ENCODE peak calls at places on chromosome X, in seven cellular contexts. Q, D, S, W, N, V and X are unnamed samples.
A peak's percentile ranks its signal among the peaks of the same experiment; 100 is the strongest.

GRCh38 chrX:45749375-45749774 is 548.7 kb upstream of the DIPK2B start:
- DNase-seq in D (no peak), Q (no peak), W (no peak), N (no peak), V (no peak), S (no peak), X (no peak)

GRCh38 chrX:141714680-141715079 is 16.1 kb upstream of the SPANXD start:
- DNase-seq in V (no peak), W (no peak), S (no peak), N (no peak), Q (no peak), D (no peak), X (no peak)

GRCh38 chrX:4570141-4570540 is 856.7 kb upstream of the PRKX start:
- DNase-seq in S (no peak), Q (no peak), W (no peak), N (no peak), D (no peak), V (no peak), X (no peak)

GRCh38 chrX:120306640-120307039 is 4.6 kb downstream of the TMEM255A start:
- DNase-seq in N (no peak), S (no peak), D (no peak), V (no peak), W (no peak), Q (no peak), X (no peak)

GRCh38 chrX:117510453-117510852 is 606.2 kb downstream of the KLHL13 start:
- DNase-seq in S (no peak), Q (no peak), V (peak; percentile 38), W (no peak), N (no peak), D (peak; percentile 2), X (no peak)

GRCh38 chrX:141467442-141467841 is 117.1 kb downstream of the SPANXA1 start:
- DNase-seq in W (no peak), Q (no peak), N (no peak), S (no peak), D (no peak), V (peak; percentile 1), X (no peak)

GRCh38 chrX:49273181-49273727 is 3.7 kb downstream of the PPP1R3F start:
- DNase-seq in Q (no peak), D (no peak), S (no peak), W (no peak), N (peak; percentile 76), V (no peak), X (no peak)

GRCh38 chrX:21926116-21926515 is 14.4 kb upstream of the SMS start:
- DNase-seq in D (no peak), Q (no peak), V (no peak), W (no peak), S (no peak), N (no peak), X (no peak)

GRCh38 chrX:5681159-5681558 is 547.5 kb downstream of the NLGN4X start:
- DNase-seq in W (no peak), N (no peak), D (no peak), S (no peak), Q (no peak), V (no peak), X (no peak)

GRCh38 chrX:153968255-153968654 is 3.4 kb downstream of the HCFC1 start:
- DNase-seq in Q (no peak), V (no peak), S (no peak), D (no peak), N (no peak), W (no peak), X (no peak)

GRCh38 chrX:153970398-153971123 is 1.1 kb downstream of the HCFC1 start:
- DNase-seq in N (no peak), D (no peak), W (peak; percentile 54), Q (no peak), S (peak; percentile 34), V (peak; percentile 47), X (peak; percentile 54)

GRCh38 chrX:153968754-153969124 is 2.9 kb downstream of the HCFC1 start:
- DNase-seq in W (peak; percentile 53), N (peak; percentile 58), S (no peak), V (peak; percentile 35), D (no peak), Q (no peak), X (no peak)

GRCh38 chrX:153969904-153970397 is 1.7 kb downstream of the HCFC1 start:
- DNase-seq in N (no peak), V (no peak), Q (no peak), S (no peak), D (no peak), W (no peak), X (peak; percentile 61)

DNA sequence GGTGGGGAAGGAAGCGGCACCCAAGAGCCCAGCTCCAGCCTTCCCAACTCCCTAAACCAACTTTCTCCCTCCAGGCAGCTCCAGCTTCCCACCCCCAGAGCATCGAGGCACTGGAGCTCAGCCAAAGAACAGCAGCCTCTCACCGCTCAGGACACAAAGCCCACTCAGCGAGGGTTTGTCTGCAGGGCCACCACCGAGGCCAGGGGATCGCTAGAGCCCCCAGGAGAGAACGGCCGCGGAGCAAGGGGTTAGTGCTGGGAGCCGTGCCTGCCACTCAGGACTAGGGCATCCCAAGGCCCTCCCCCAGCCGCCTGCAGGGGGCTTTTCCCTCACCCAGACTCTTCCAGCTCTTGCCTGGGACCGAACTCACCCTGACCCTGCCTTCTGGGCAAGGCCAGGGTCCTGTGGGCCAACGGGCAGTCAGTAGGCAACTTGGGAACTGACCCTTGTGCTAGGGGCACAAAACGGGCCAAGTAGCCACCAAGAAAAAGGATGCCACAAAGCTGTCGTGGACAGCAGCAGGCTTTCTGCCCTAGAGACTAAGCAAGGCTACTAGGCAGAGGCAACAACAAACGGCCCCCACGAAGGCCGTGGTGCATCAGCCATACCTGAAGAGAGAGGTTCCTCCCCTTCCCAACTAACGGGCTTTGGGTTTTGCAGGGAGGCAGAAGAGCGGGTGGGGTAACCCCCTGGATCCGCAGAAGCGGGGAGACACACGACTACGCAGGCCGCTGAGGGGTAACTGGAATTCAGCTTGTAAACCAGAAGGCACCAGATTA is 2.3 kb downstream of the HCFC1 start:
- DNase-seq in W (peak; percentile 42), N (no peak), S (no peak), V (no peak), D (no peak), Q (no peak), X (no peak)
- TF ChIP-seq CTCF in W (no peak), N (no peak), S (no peak), V (no peak), D (no peak), Q (no peak), X (peak; percentile 22)

DNA sequence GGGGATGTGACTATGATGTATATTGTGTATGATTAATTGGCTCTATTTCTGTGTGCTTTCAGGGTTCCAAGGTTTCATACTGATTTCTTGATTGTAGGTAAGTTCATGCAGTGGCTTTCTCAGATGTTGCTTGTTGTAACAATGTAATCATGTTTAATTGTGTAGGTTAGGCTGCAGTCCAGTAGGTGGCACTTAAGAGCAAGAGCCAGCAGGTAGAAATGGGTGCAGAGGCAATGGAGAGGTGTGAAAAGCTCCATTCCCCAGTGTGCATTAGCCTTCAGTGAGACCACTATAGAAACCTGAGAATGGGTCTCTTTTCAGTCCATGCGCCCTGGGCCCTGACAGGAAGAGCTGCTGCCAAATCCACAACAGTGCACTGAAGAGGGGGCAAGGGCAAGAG is 28.2 kb downstream of the DCAF12L2 start:
- DNase-seq in V (no peak), W (no peak), S (no peak), N (no peak), Q (no peak), D (no peak), X (no peak)
- TF ChIP-seq CTCF in V (no peak), W (peak; percentile 12), S (peak; percentile 3), N (no peak), Q (no peak), D (no peak), X (no peak)

GRCh38 chrX:25275159-25275558 is 259.4 kb upstream of the ARX start:
- DNase-seq in Q (no peak), S (no peak), V (no peak), W (no peak), N (no peak), D (no peak), X (no peak)
- TF ChIP-seq CTCF in Q (no peak), S (no peak), V (no peak), W (no peak), N (no peak), D (no peak), X (no peak)

DNA sequence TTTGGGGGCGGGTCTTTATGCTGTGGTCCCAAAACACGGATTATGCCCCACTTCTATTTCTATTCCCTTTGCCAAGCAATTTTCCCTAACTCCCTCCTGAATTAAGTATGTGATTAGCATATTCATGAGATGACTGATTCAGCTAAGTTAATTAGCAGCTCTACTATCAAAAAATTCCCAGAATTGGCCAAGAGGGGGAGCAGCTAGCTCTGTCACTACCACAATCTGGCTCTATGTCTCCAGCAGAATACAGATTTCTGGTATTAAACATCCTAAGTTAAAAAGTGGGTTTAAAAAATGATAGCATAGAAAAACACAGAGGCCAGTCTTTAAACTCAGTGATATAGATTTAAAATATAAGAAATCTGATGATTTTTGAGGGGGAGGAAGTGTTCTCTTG is 80.3 kb downstream of the GPC4 start:
- DNase-seq in D (peak; percentile 4), N (peak; percentile 11), Q (no peak), V (peak; percentile 61), S (peak; percentile 8), W (peak; percentile 15), X (no peak)
- TF ChIP-seq CTCF in D (peak; percentile 29), N (peak; percentile 46), Q (no peak), V (peak; percentile 51), S (peak; percentile 57), W (peak; percentile 51), X (peak; percentile 65)

DNA sequence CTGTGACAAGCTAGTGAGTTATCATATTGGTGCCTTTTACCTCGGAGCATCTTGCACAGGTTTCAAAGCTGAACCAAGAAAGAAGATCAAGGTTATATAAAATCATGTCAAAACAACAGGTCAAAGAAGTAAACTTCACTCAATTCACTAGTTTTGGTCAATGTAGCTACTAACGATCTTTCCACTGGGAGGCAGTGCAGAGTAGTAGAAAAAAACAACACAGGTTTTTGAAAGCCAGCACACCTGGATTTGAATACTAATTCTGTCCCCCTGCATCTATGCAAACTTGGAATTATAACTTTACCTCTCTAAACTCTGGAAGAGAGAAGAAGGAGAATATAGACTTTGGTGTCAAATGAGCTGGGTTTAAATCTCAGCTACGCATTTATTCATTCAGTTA is 266.1 kb downstream of the GRIA3 start:
- DNase-seq in V (peak; percentile 8), W (no peak), N (peak; percentile 1), Q (no peak), D (no peak), S (no peak), X (no peak)
- TF ChIP-seq CTCF in V (peak; percentile 41), W (peak; percentile 25), N (no peak), Q (no peak), D (no peak), S (peak; percentile 22), X (peak; percentile 22)

GRCh38 chrX:56726609-56727008 is 2.4 kb upstream of the NBDY start:
- DNase-seq in N (peak; percentile 26), W (no peak), S (peak; percentile 13), V (peak; percentile 46), Q (no peak), D (no peak), X (no peak)
- TF ChIP-seq CTCF in N (peak; percentile 59), W (peak; percentile 41), S (peak; percentile 72), V (peak; percentile 56), Q (no peak), D (peak; percentile 50), X (peak; percentile 36)

DNA sequence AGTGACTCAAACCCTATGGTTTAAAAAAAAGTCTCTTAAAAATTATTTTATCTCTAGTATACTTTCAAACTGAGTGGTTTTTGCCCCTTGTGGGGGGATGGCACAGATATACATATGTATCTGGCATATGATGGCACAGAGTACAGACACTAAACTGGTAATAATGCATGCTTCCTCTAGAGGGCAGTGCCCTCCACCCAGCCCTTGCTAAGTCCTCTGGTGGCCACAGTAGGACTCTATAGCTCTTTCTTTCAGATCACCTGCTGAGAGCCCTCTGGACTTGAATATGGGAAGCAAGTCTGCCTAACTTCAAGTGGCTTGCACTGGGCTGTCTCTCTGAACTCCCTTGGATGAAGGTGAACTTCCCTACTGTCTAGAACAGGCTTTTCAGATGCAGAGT is 66.3 kb downstream of the TSPAN7 start:
- DNase-seq in V (no peak), N (peak; percentile 20), Q (no peak), W (no peak), S (no peak), D (peak; percentile 1), X (no peak)
- TF ChIP-seq CTCF in V (peak; percentile 37), N (peak; percentile 43), Q (no peak), W (peak; percentile 44), S (peak; percentile 44), D (no peak), X (no peak)